ENCODE peak calls at places on chromosomes 6 and 20, in seven cellular contexts. F, K, W, S, H, M and Z are unnamed samples.

GRCh38 chr6:90915224-90915915 is 328.5 kb upstream of the MAP3K7 start:
- DNase-seq in W (no peak), H (no peak), M (no peak), S (no peak), K (no peak), F (no peak), Z (no peak)

GRCh38 chr6:129929433-129929832 is 68.3 kb upstream of the TMEM244 start:
- DNase-seq in M (peak), F (no peak), H (no peak), K (no peak), W (no peak), S (peak), Z (no peak)

GRCh38 chr6:17015144-17015543 is 86.7 kb upstream of the STMND1 start:
- DNase-seq in M (no peak), H (no peak), S (peak), K (no peak), W (no peak), F (peak), Z (no peak)

GRCh38 chr20:59942245-59942644 is 2.1 kb downstream of the FAM217B start:
- DNase-seq in M (no peak), W (no peak), F (no peak), S (no peak), H (no peak), K (no peak), Z (no peak)

GRCh38 chr6:46734867-46735719 is at the start of gene PLA2G7:
- DNase-seq in H (peak), K (no peak), F (no peak), M (no peak), W (no peak), S (no peak), Z (no peak)

GRCh38 chr6:143970827-143971226 is 37.2 kb downstream of the PLAGL1 start:
- DNase-seq in W (no peak), F (no peak), S (peak), K (no peak), M (no peak), H (no peak), Z (no peak)

GRCh38 chr6:2708456-2708855 is 42.3 kb downstream of the MYLK4 start:
- DNase-seq in H (no peak), K (no peak), W (no peak), S (no peak), M (no peak), F (no peak), Z (no peak)

GRCh38 chr20:30811896-30812671 is 445.4 kb upstream of the DEFB115 start:
- DNase-seq in W (no peak), M (no peak), S (peak), K (no peak), F (peak), H (no peak), Z (peak)

GRCh38 chr6:163133691-163134090 is 280.8 kb upstream of the QKI start:
- DNase-seq in M (no peak), F (no peak), W (no peak), H (no peak), S (no peak), K (no peak), Z (no peak)

GRCh38 chr6:4031442-4031841 is 47.5 kb downstream of the FAM217A start:
- DNase-seq in S (no peak), W (no peak), M (no peak), F (no peak), K (no peak), H (no peak), Z (no peak)

GRCh38 chr6:12008366-12009179 is 3.5 kb upstream of the HIVEP1 start:
- DNase-seq in S (peak), W (peak), F (peak), H (peak), K (peak), M (no peak), Z (no peak)

GRCh38 chr6:90251295-90251992 is 45.2 kb downstream of the BACH2 start:
- DNase-seq in H (no peak), K (no peak), W (no peak), M (no peak), S (no peak), F (peak), Z (no peak)

GRCh38 chr20:34907616-34908469 is 31.4 kb downstream of the ACSS2 start:
- DNase-seq in K (peak), H (no peak), S (peak), F (no peak), M (peak), W (peak), Z (no peak)

GRCh38 chr6:2232445-2232844 is 13.0 kb downstream of the GMDS start:
- DNase-seq in F (peak), H (no peak), M (no peak), K (no peak), S (no peak), W (no peak), Z (no peak)

GRCh38 chr6:144139817-144140216 is 10.5 kb upstream of the STX11 start:
- DNase-seq in M (no peak), K (no peak), W (no peak), F (no peak), H (no peak), S (no peak), Z (no peak)

GRCh38 chr6:157240960-157241311 is 82.4 kb downstream of the TMEM242 start:
- DNase-seq in W (no peak), H (peak), F (no peak), M (no peak), K (no peak), S (no peak), Z (no peak)

GRCh38 chr6:78243519-78243918 is 590.7 kb downstream of the MEI4 start:
- DNase-seq in W (no peak), S (peak), H (no peak), K (no peak), M (no peak), F (no peak), Z (no peak)

GRCh38 chr20:31595654-31596411 is 9.3 kb upstream of the ID1 start:
- DNase-seq in F (no peak), S (peak), H (no peak), M (peak), K (peak), W (peak), Z (peak)

GRCh38 chr20:24339179-24339578 is 130.2 kb upstream of the SYNDIG1 start:
- DNase-seq in K (no peak), H (no peak), S (peak), M (peak), F (no peak), W (no peak), Z (no peak)

GRCh38 chr20:17854307-17854903 is 114.2 kb downstream of the SNX5 start:
- DNase-seq in S (no peak), K (peak), H (no peak), F (no peak), M (no peak), W (peak), Z (no peak)

DNA sequence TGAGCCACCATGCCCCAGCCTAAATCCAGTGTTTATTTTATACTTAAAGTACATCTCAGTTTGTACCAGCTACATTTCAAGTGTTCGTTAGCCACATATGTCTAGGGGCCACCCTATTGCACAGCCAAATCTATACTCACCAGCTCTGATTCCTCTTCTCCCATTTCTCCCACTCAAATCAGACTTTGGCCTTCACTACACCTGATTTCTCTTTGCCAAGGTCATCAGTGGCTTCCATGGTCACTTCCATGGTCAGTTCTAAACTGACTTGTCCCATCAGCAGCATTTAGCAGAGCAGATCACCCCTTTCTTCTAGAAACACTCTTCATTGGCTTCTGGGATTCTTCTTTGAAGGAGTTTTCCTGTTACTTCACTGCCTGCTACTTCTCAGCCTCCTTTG is 14.1 kb downstream of the GHRH start:
- DNase-seq in S (no peak), M (no peak), F (no peak), H (no peak), K (no peak), W (no peak), Z (no peak)
- TF ChIP-seq CTCF in S (no peak), M (no peak), F (no peak), H (no peak), K (no peak), W (no peak), Z (no peak)

DNA sequence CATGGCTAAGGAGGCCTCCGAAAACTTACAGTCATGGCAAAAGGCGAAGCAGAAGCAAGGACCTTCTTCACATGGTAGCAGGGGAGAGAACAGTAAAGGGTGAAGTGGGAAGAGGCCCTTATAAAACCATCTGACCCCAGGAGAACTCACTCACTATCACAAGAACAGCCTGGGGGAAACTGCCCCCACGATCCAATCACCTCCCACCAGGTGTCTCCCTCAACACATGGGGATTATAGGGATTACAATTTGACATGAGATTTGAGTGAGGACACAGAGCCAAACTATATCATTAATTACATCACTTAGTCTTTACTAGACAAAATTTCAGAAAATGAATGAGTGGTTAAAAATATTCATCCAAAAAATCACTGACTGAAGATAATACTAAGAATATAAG is 453.6 kb downstream of the COL12A1 start:
- DNase-seq in F (no peak), K (no peak), M (no peak), W (no peak), H (no peak), S (no peak), Z (no peak)
- TF ChIP-seq CTCF in F (no peak), K (peak), M (no peak), W (no peak), H (no peak), S (no peak), Z (peak)

GRCh38 chr20:4830212-4830607 is 108.5 kb downstream of the PRND start:
- DNase-seq in F (no peak), K (no peak), M (no peak), H (no peak), S (no peak), W (no peak), Z (no peak)
- TF ChIP-seq CTCF in F (no peak), K (no peak), M (no peak), H (no peak), S (no peak), W (no peak), Z (no peak)

DNA sequence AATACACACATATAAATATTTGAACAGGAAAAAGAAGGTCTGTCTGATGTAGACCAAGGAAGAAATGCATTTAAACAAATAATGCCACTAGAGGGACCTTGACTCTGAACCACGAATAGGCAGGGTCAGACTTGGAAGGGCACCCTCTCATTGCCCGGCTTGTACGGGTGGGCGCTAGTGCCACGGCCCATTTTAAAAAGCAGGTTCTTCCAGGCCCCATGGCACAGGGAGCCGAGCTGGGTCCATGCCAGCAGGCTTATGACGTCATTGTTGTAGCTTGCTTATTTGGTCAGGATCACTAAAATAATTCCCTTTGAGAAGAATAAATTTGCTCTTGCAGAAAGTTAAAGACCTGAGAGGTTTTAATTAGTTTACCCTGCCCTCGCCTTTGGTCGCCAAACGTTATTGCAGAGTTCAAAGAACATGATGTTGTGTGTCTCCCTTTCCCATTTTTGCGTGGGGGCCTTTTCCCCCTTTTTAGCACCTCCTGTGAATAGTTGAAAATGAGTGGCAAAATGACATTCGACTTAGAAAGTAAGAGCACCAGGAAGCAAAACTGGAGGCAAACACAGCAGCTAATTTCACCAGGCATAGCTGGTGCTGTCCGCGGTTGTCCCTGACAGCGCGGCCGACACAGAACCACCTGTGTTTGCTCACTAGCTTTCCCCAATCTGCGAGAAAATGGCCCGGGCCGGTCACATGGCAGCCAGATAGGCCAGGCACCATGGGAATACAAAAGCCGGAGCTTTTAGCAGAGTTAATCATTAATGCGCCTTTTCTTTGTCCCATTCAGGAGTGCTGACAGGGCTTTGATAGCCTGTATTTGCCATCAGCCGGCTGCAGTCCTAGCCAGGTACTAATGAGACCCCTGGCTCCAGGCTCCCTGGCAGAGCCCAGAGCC is 93.8 kb downstream of the FOXA2 start:
- DNase-seq in F (no peak), H (peak), M (no peak), W (peak), K (no peak), S (no peak), Z (no peak)
- TF ChIP-seq CTCF in F (no peak), H (no peak), M (no peak), W (peak), K (no peak), S (no peak), Z (no peak)

DNA sequence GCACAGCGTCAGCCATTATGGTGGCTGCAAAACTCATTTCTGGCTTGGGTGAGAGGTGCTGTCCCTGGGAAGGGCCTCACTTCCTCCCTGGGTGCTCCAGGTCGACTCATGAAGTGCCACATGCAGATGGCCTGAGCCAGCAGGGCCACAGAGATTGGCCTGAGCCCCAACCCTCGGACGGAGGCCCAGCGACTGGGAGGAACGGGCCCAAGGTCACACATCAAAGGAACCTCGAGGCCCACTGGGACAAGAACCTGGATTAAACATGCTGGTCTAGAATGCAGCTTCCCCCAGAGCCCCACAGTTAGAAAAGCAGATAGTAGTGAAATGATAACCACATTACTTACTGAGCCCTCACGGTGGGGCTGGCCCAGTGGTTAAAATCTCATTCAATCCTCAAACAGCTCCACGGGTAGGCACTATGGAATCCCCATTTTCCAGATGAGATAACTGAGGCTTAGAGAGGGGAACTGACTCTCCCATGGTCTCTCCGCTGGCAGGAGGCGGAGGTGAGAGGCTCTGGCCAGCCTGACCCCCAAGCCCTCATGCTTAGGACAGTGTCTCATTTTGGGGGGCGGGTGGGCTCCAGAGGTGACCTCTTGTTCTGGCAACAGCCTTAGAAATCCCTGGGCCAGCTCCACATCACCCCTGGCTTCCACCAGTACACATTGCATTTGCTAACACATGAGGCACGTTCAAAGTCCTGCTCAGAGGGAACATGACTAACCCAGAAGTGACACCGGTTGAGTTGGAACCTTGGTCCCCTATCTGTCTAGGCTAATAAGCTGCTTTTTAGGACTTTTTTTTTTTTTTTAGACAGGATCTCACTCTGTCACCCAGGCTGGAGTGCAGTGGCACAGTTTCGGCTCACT is 53.0 kb downstream of the SRC start:
- DNase-seq in H (no peak), M (no peak), S (no peak), F (no peak), K (no peak), W (no peak), Z (no peak)
- TF ChIP-seq CTCF in H (no peak), M (no peak), S (no peak), F (no peak), K (no peak), W (no peak), Z (no peak)

GRCh38 chr6:14945461-14946210 is 300.2 kb upstream of the JARID2 start:
- DNase-seq in M (no peak), F (no peak), W (no peak), K (no peak), H (no peak), S (peak), Z (no peak)

GRCh38 chr6:14948586-14949245 is 297.2 kb upstream of the JARID2 start:
- DNase-seq in H (no peak), W (no peak), F (no peak), M (no peak), S (no peak), K (no peak), Z (no peak)

GRCh38 chr6:14943116-14943515 is 302.8 kb upstream of the JARID2 start:
- DNase-seq in H (no peak), W (no peak), S (no peak), K (no peak), M (no peak), F (no peak), Z (no peak)

GRCh38 chr6:14950103-14950969 is 295.5 kb upstream of the JARID2 start:
- DNase-seq in K (no peak), M (no peak), H (no peak), W (no peak), S (no peak), F (no peak), Z (no peak)

DNA sequence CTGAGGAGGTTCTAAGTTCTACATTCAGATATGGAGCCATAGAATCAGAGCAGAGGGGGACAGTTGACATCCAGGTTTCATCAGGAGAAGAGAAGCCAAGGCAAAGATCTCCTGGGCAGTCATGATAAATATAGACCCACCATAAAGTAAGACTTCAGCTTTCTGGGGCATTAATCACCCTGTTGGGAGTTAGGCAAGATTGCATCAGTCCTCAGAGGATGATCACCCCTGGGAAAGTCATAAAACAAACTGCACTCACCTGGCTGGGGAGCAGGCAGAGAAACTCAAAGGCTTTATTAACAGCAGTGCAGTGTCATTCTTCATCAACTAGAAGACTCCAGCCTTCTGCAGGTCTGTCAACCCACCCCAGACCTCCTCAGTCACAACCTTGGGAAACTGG is 301.3 kb upstream of the JARID2 start:
- DNase-seq in F (no peak), K (no peak), S (no peak), H (no peak), M (no peak), W (no peak), Z (no peak)
- TF ChIP-seq CTCF in F (no peak), K (no peak), S (no peak), H (no peak), M (no peak), W (no peak), Z (no peak)